ENCODE peak calls at places on chromosomes 16 and 17, in five cellular contexts. H is left kidney; M is smooth muscle cell of the brain vasculature; D is CD4-positive, alpha-beta T cell; T is EH. N is an unnamed sample.

GRCh38 chr16:83704656-83705055 is 103.1 kb upstream of the HSBP1 start:
- DNase-seq in H (no peak), M (no peak), D (no peak), T (peak; percentile 52), N (no peak)

GRCh38 chr17:30232015-30232821 is 3.3 kb downstream of the SLC6A4 start:
- DNase-seq in H (no peak), M (no peak), D (no peak), T (no peak), N (peak; percentile 92)

GRCh38 chr17:66507982-66508760 is 205.8 kb downstream of the PRKCA start:
- DNase-seq in H (no peak), M (no peak), D (no peak), T (no peak), N (peak; percentile 55)

GRCh38 chr17:79794659-79795511 is 2.0 kb downstream of the CBX8 start:
- DNase-seq in H (no peak), M (no peak), D (no peak), T (no peak), N (no peak)

GRCh38 chr16:72788269-72788809 is 259.6 kb downstream of the ZFHX3 start:
- DNase-seq in H (no peak), M (no peak), D (no peak), T (no peak), N (no peak)

GRCh38 chr17:41734139-41734948 is at the start of gene HAP1:
- DNase-seq in H (peak; percentile 78), M (no peak), D (no peak), T (peak; percentile 41), N (peak; percentile 64)

GRCh38 chr16:5633845-5634440 is 536.3 kb upstream of the EEF2KMT start:
- DNase-seq in H (peak; percentile 67), M (no peak), D (no peak), T (no peak), N (peak; percentile 45)

GRCh38 chr17:27315322-27315721 is 21.4 kb downstream of the WSB1 start:
- DNase-seq in H (peak; percentile 93), M (no peak), D (no peak), T (peak; percentile 91), N (peak; percentile 43)

GRCh38 chr17:80274871-80275449 is 14.3 kb downstream of the RNF213 start:
- DNase-seq in H (no peak), M (no peak), D (no peak), T (no peak), N (no peak)

GRCh38 chr17:6940186-6940649 is 55.6 kb upstream of the ALOX12 start:
- DNase-seq in H (no peak), M (no peak), D (no peak), T (peak; percentile 23), N (peak; percentile 2)

GRCh38 chr17:16512011-16512410 is 20.0 kb upstream of the LRRC75A start:
- DNase-seq in H (no peak), M (peak; percentile 76), D (no peak), T (no peak), N (peak; percentile 68)

GRCh38 chr17:10105513-10106001 is 92.8 kb downstream of the GAS7 start:
- DNase-seq in H (peak; percentile 93), M (no peak), D (no peak), T (peak; percentile 45), N (no peak)

GRCh38 chr16:56401482-56401881 is 23.9 kb downstream of the AMFR start:
- DNase-seq in H (peak; percentile 9), M (no peak), D (no peak), T (no peak), N (peak; percentile 90)

GRCh38 chr17:15448580-15448956 is 18.9 kb downstream of the CDRT4 start:
- DNase-seq in H (no peak), M (no peak), D (no peak), T (no peak), N (no peak)

N was measured in NCI-H69.